ENCODE peak calls at places on chromosomes 5 and 9, in eight cellular contexts. X is neural crest cell, B is M059J, S is GM06990, K is lung, N is Ammon's horn, W is astrocyte of the spinal cord, R is SJCRH30. M is an unnamed sample.
A peak's percentile ranks its signal among the peaks of the same experiment; 100 is the strongest.

GRCh38 chr9:6133346-6134063 is 82.1 kb upstream of the IL33 start:
- DNase-seq in X (no peak), B (peak; percentile 83), S (no peak), K (no peak), N (no peak), W (peak; percentile 3), R (no peak), M (no peak)

GRCh38 chr9:2765250-2765880 is 48.1 kb downstream of the KCNV2 start:
- DNase-seq in X (no peak), B (no peak), S (no peak), K (no peak), N (no peak), W (no peak), R (no peak), M (no peak)

GRCh38 chr5:169637856-169638190 is 748 bp downstream of the DOCK2 start:
- DNase-seq in X (no peak), B (no peak), S (no peak), K (peak; percentile 42), N (no peak), W (no peak), R (no peak), M (peak; percentile 75)

GRCh38 chr9:38439291-38439915 is 15.1 kb upstream of the IGFBPL1 start:
- DNase-seq in X (no peak), B (no peak), S (no peak), K (no peak), N (no peak), W (no peak), R (no peak), M (no peak)

GRCh38 chr5:175572922-175573321 is 84.9 kb upstream of the HRH2 start:
- DNase-seq in X (no peak), B (peak; percentile 74), S (no peak), K (no peak), N (peak; percentile 28), W (peak; percentile 45), R (peak; percentile 55), M (no peak)

GRCh38 chr5:88876714-88877113 is 6.3 kb downstream of the MEF2C start:
- DNase-seq in X (no peak), B (no peak), S (no peak), K (no peak), N (no peak), W (no peak), R (no peak), M (peak; percentile 17)

GRCh38 chr5:5953641-5954040 is 424.7 kb downstream of the MED10 start:
- DNase-seq in X (no peak), B (no peak), S (no peak), K (no peak), N (no peak), W (no peak), R (no peak), M (no peak)

GRCh38 chr5:113170707-113171106 is 194.1 kb downstream of the DCP2 start:
- DNase-seq in X (no peak), B (no peak), S (no peak), K (no peak), N (peak; percentile 19), W (no peak), R (no peak), M (no peak)

GRCh38 chr9:80811003-80811402 is 878.3 kb downstream of the TLE1 start:
- DNase-seq in X (no peak), B (no peak), S (no peak), K (no peak), N (no peak), W (no peak), R (no peak), M (no peak)

GRCh38 chr5:130532786-130533185 is 628.5 kb downstream of the CHSY3 start:
- DNase-seq in X (no peak), B (no peak), S (no peak), K (no peak), N (no peak), W (peak; percentile 27), R (no peak), M (no peak)

GRCh38 chr5:38720691-38721361 is 125.0 kb upstream of the OSMR start:
- DNase-seq in X (no peak), B (no peak), S (no peak), K (no peak), N (no peak), W (no peak), R (no peak), M (peak; percentile 17)

GRCh38 chr5:1724822-1725602 is 74.6 kb downstream of the MRPL36 start:
- DNase-seq in X (no peak), B (no peak), S (no peak), K (no peak), N (no peak), W (no peak), R (no peak), M (no peak)

GRCh38 chr5:123670981-123671557 is 159.1 kb downstream of the CSNK1G3 start:
- DNase-seq in X (peak; percentile 72), B (peak; percentile 41), S (peak; percentile 7), K (peak; percentile 44), N (peak; percentile 57), W (peak; percentile 65), R (peak; percentile 32), M (peak; percentile 52)

GRCh38 chr5:67880876-67881275 is 334.7 kb upstream of the PIK3R1 start:
- DNase-seq in X (no peak), B (peak; percentile 7), S (no peak), K (no peak), N (no peak), W (no peak), R (no peak), M (no peak)